ENCODE peak calls at places on chromosomes 12 and 14, in eight cellular contexts. One of them, this sample, is unnamed.

GRCh38 chr12:48000878-48001321 is 3.4 kb downstream of the COL2A1 start:
- DNase-seq in NCI-H2171 treated with DMSO at 0.1 percent for 48 hours: peak
- DNase-seq in psoas muscle: no peak
- DNase-seq in H9: peak
- DNase-seq in left colon: no peak
- DNase-seq in HuH-7: no peak
- DNase-seq in NCI-H187: no peak
- DNase-seq in activated effector memory CD4-positive, alpha-beta T cell treated with anti-CD3 and anti-CD28 coated beads, Interleukin-2, amount 50 U/mL, for 16 hours: no peak
- DNase-seq in this sample: peak

GRCh38 chr12:101761347-101761746 is 22.1 kb upstream of the SYCP3 start:
- DNase-seq in NCI-H2171 treated with DMSO at 0.1 percent for 48 hours: no peak
- DNase-seq in psoas muscle: no peak
- DNase-seq in H9: no peak
- DNase-seq in left colon: no peak
- DNase-seq in HuH-7: no peak
- DNase-seq in NCI-H187: no peak
- DNase-seq in activated effector memory CD4-positive, alpha-beta T cell treated with anti-CD3 and anti-CD28 coated beads, Interleukin-2, amount 50 U/mL, for 16 hours: no peak
- DNase-seq in this sample: no peak

GRCh38 chr12:1448321-1448720 is 146.1 kb downstream of the FBXL14 start:
- DNase-seq in NCI-H2171 treated with DMSO at 0.1 percent for 48 hours: no peak
- DNase-seq in psoas muscle: no peak
- DNase-seq in H9: no peak
- DNase-seq in left colon: no peak
- DNase-seq in HuH-7: no peak
- DNase-seq in NCI-H187: no peak
- DNase-seq in activated effector memory CD4-positive, alpha-beta T cell treated with anti-CD3 and anti-CD28 coated beads, Interleukin-2, amount 50 U/mL, for 16 hours: no peak
- DNase-seq in this sample: no peak

GRCh38 chr14:33669111-33669510 is 281.8 kb downstream of the EGLN3 start:
- DNase-seq in NCI-H2171 treated with DMSO at 0.1 percent for 48 hours: no peak
- DNase-seq in psoas muscle: no peak
- DNase-seq in H9: no peak
- DNase-seq in left colon: no peak
- DNase-seq in HuH-7: no peak
- DNase-seq in NCI-H187: no peak
- DNase-seq in activated effector memory CD4-positive, alpha-beta T cell treated with anti-CD3 and anti-CD28 coated beads, Interleukin-2, amount 50 U/mL, for 16 hours: no peak
- DNase-seq in this sample: no peak

GRCh38 chr14:65346895-65347294 is 65.6 kb upstream of the FUT8 start:
- DNase-seq in NCI-H2171 treated with DMSO at 0.1 percent for 48 hours: no peak
- DNase-seq in psoas muscle: no peak
- DNase-seq in H9: no peak
- DNase-seq in left colon: no peak
- DNase-seq in HuH-7: no peak
- DNase-seq in NCI-H187: no peak
- DNase-seq in activated effector memory CD4-positive, alpha-beta T cell treated with anti-CD3 and anti-CD28 coated beads, Interleukin-2, amount 50 U/mL, for 16 hours: no peak
- DNase-seq in this sample: no peak

GRCh38 chr14:91945776-91946305 is 1.7 kb downstream of the FBLN5 start:
- DNase-seq in NCI-H2171 treated with DMSO at 0.1 percent for 48 hours: no peak
- DNase-seq in psoas muscle: no peak
- DNase-seq in H9: no peak
- DNase-seq in left colon: no peak
- DNase-seq in HuH-7: no peak
- DNase-seq in NCI-H187: no peak
- DNase-seq in activated effector memory CD4-positive, alpha-beta T cell treated with anti-CD3 and anti-CD28 coated beads, Interleukin-2, amount 50 U/mL, for 16 hours: no peak
- DNase-seq in this sample: no peak

GRCh38 chr14:64717870-64718269 is 13.6 kb downstream of the PLEKHG3 start:
- DNase-seq in NCI-H2171 treated with DMSO at 0.1 percent for 48 hours: peak
- DNase-seq in psoas muscle: no peak
- DNase-seq in H9: no peak
- DNase-seq in left colon: peak
- DNase-seq in HuH-7: no peak
- DNase-seq in NCI-H187: no peak
- DNase-seq in activated effector memory CD4-positive, alpha-beta T cell treated with anti-CD3 and anti-CD28 coated beads, Interleukin-2, amount 50 U/mL, for 16 hours: no peak
- DNase-seq in this sample: no peak

GRCh38 chr14:67815573-67816235 is 686 bp downstream of the ZFYVE26 start:
- DNase-seq in NCI-H2171 treated with DMSO at 0.1 percent for 48 hours: peak
- DNase-seq in psoas muscle: no peak
- DNase-seq in H9: no peak
- DNase-seq in left colon: no peak
- DNase-seq in HuH-7: no peak
- DNase-seq in NCI-H187: no peak
- DNase-seq in activated effector memory CD4-positive, alpha-beta T cell treated with anti-CD3 and anti-CD28 coated beads, Interleukin-2, amount 50 U/mL, for 16 hours: no peak
- DNase-seq in this sample: no peak

GRCh38 chr14:65703996-65704395 is 291.5 kb downstream of the FUT8 start:
- DNase-seq in NCI-H2171 treated with DMSO at 0.1 percent for 48 hours: no peak
- DNase-seq in psoas muscle: no peak
- DNase-seq in H9: no peak
- DNase-seq in left colon: no peak
- DNase-seq in HuH-7: no peak
- DNase-seq in NCI-H187: peak
- DNase-seq in activated effector memory CD4-positive, alpha-beta T cell treated with anti-CD3 and anti-CD28 coated beads, Interleukin-2, amount 50 U/mL, for 16 hours: no peak
- DNase-seq in this sample: no peak

GRCh38 chr14:55240526-55241178 is 30.6 kb upstream of the FBXO34 start:
- DNase-seq in NCI-H2171 treated with DMSO at 0.1 percent for 48 hours: no peak
- DNase-seq in psoas muscle: no peak
- DNase-seq in H9: peak
- DNase-seq in left colon: no peak
- DNase-seq in HuH-7: no peak
- DNase-seq in NCI-H187: no peak
- DNase-seq in activated effector memory CD4-positive, alpha-beta T cell treated with anti-CD3 and anti-CD28 coated beads, Interleukin-2, amount 50 U/mL, for 16 hours: no peak
- DNase-seq in this sample: no peak

GRCh38 chr14:22559041-22559440 is 30.0 kb downstream of the DAD1 start:
- DNase-seq in NCI-H2171 treated with DMSO at 0.1 percent for 48 hours: no peak
- DNase-seq in psoas muscle: no peak
- DNase-seq in H9: no peak
- DNase-seq in left colon: no peak
- DNase-seq in HuH-7: no peak
- DNase-seq in NCI-H187: no peak
- DNase-seq in activated effector memory CD4-positive, alpha-beta T cell treated with anti-CD3 and anti-CD28 coated beads, Interleukin-2, amount 50 U/mL, for 16 hours: no peak
- DNase-seq in this sample: no peak

GRCh38 chr12:128385736-128386135 is 118.8 kb downstream of the TMEM132C start:
- DNase-seq in NCI-H2171 treated with DMSO at 0.1 percent for 48 hours: no peak
- DNase-seq in psoas muscle: no peak
- DNase-seq in H9: no peak
- DNase-seq in left colon: no peak
- DNase-seq in HuH-7: no peak
- DNase-seq in NCI-H187: no peak
- DNase-seq in activated effector memory CD4-positive, alpha-beta T cell treated with anti-CD3 and anti-CD28 coated beads, Interleukin-2, amount 50 U/mL, for 16 hours: no peak
- DNase-seq in this sample: no peak

GRCh38 chr12:12357697-12358476 is 1.0 kb downstream of the BORCS5 start:
- DNase-seq in NCI-H2171 treated with DMSO at 0.1 percent for 48 hours: peak
- DNase-seq in psoas muscle: no peak
- DNase-seq in H9: no peak
- DNase-seq in left colon: no peak
- DNase-seq in HuH-7: no peak
- DNase-seq in NCI-H187: no peak
- DNase-seq in activated effector memory CD4-positive, alpha-beta T cell treated with anti-CD3 and anti-CD28 coated beads, Interleukin-2, amount 50 U/mL, for 16 hours: no peak
- DNase-seq in this sample: no peak

GRCh38 chr12:34287986-34288962 is 266.0 kb downstream of the ALG10 start:
- DNase-seq in NCI-H2171 treated with DMSO at 0.1 percent for 48 hours: no peak
- DNase-seq in psoas muscle: peak
- DNase-seq in H9: peak
- DNase-seq in left colon: peak
- DNase-seq in HuH-7: no peak
- DNase-seq in NCI-H187: no peak
- DNase-seq in activated effector memory CD4-positive, alpha-beta T cell treated with anti-CD3 and anti-CD28 coated beads, Interleukin-2, amount 50 U/mL, for 16 hours: peak
- DNase-seq in this sample: no peak

GRCh38 chr12:113633678-113634332 is 162.1 kb upstream of the LHX5 start:
- DNase-seq in NCI-H2171 treated with DMSO at 0.1 percent for 48 hours: no peak
- DNase-seq in psoas muscle: no peak
- DNase-seq in H9: no peak
- DNase-seq in left colon: no peak
- DNase-seq in HuH-7: no peak
- DNase-seq in NCI-H187: no peak
- DNase-seq in activated effector memory CD4-positive, alpha-beta T cell treated with anti-CD3 and anti-CD28 coated beads, Interleukin-2, amount 50 U/mL, for 16 hours: no peak
- DNase-seq in this sample: no peak

GRCh38 chr12:27081668-27082091 is 698 bp downstream of the C12orf71 start:
- DNase-seq in NCI-H2171 treated with DMSO at 0.1 percent for 48 hours: no peak
- DNase-seq in psoas muscle: no peak
- DNase-seq in H9: peak
- DNase-seq in left colon: no peak
- DNase-seq in HuH-7: peak
- DNase-seq in NCI-H187: no peak
- DNase-seq in activated effector memory CD4-positive, alpha-beta T cell treated with anti-CD3 and anti-CD28 coated beads, Interleukin-2, amount 50 U/mL, for 16 hours: no peak
- DNase-seq in this sample: peak

GRCh38 chr12:58906917-58907316 is 13.4 kb downstream of the LRIG3 start:
- DNase-seq in NCI-H2171 treated with DMSO at 0.1 percent for 48 hours: peak
- DNase-seq in psoas muscle: no peak
- DNase-seq in H9: no peak
- DNase-seq in left colon: no peak
- DNase-seq in HuH-7: no peak
- DNase-seq in NCI-H187: no peak
- DNase-seq in activated effector memory CD4-positive, alpha-beta T cell treated with anti-CD3 and anti-CD28 coated beads, Interleukin-2, amount 50 U/mL, for 16 hours: no peak
- DNase-seq in this sample: no peak

GRCh38 chr12:52082026-52082667 is 2.6 kb downstream of the SMIM41 start:
- DNase-seq in NCI-H2171 treated with DMSO at 0.1 percent for 48 hours: no peak
- DNase-seq in psoas muscle: peak
- DNase-seq in H9: peak
- DNase-seq in left colon: no peak
- DNase-seq in HuH-7: no peak
- DNase-seq in NCI-H187: no peak
- DNase-seq in activated effector memory CD4-positive, alpha-beta T cell treated with anti-CD3 and anti-CD28 coated beads, Interleukin-2, amount 50 U/mL, for 16 hours: peak
- DNase-seq in this sample: no peak

GRCh38 chr12:100672075-100672592 is 98.7 kb downstream of the GAS2L3 start:
- DNase-seq in NCI-H2171 treated with DMSO at 0.1 percent for 48 hours: no peak
- DNase-seq in psoas muscle: peak
- DNase-seq in H9: peak
- DNase-seq in left colon: no peak
- DNase-seq in HuH-7: peak
- DNase-seq in NCI-H187: no peak
- DNase-seq in activated effector memory CD4-positive, alpha-beta T cell treated with anti-CD3 and anti-CD28 coated beads, Interleukin-2, amount 50 U/mL, for 16 hours: peak
- DNase-seq in this sample: peak

GRCh38 chr14:55416866-55417265 is 5.2 kb upstream of the ATG14 start:
- DNase-seq in NCI-H2171 treated with DMSO at 0.1 percent for 48 hours: no peak
- DNase-seq in psoas muscle: no peak
- DNase-seq in H9: peak
- DNase-seq in left colon: no peak
- DNase-seq in HuH-7: peak
- DNase-seq in NCI-H187: no peak
- DNase-seq in activated effector memory CD4-positive, alpha-beta T cell treated with anti-CD3 and anti-CD28 coated beads, Interleukin-2, amount 50 U/mL, for 16 hours: no peak
- DNase-seq in this sample: no peak

GRCh38 chr12:113061061-113061694 is 4.6 kb downstream of the DTX1 start:
- DNase-seq in NCI-H2171 treated with DMSO at 0.1 percent for 48 hours: peak
- DNase-seq in psoas muscle: peak
- DNase-seq in H9: peak
- DNase-seq in left colon: no peak
- DNase-seq in HuH-7: no peak
- DNase-seq in NCI-H187: no peak
- DNase-seq in activated effector memory CD4-positive, alpha-beta T cell treated with anti-CD3 and anti-CD28 coated beads, Interleukin-2, amount 50 U/mL, for 16 hours: no peak
- DNase-seq in this sample: no peak

GRCh38 chr12:82474798-82475184 is 116.5 kb downstream of the METTL25 start:
- DNase-seq in NCI-H2171 treated with DMSO at 0.1 percent for 48 hours: no peak
- DNase-seq in psoas muscle: no peak
- DNase-seq in H9: no peak
- DNase-seq in left colon: no peak
- DNase-seq in HuH-7: no peak
- DNase-seq in NCI-H187: no peak
- DNase-seq in activated effector memory CD4-positive, alpha-beta T cell treated with anti-CD3 and anti-CD28 coated beads, Interleukin-2, amount 50 U/mL, for 16 hours: no peak
- DNase-seq in this sample: no peak

GRCh38 chr14:56195727-56196126 is 77.5 kb downstream of the PELI2 start:
- DNase-seq in NCI-H2171 treated with DMSO at 0.1 percent for 48 hours: peak
- DNase-seq in psoas muscle: no peak
- DNase-seq in H9: no peak
- DNase-seq in left colon: peak
- DNase-seq in HuH-7: no peak
- DNase-seq in NCI-H187: peak
- DNase-seq in activated effector memory CD4-positive, alpha-beta T cell treated with anti-CD3 and anti-CD28 coated beads, Interleukin-2, amount 50 U/mL, for 16 hours: no peak
- DNase-seq in this sample: no peak

GRCh38 chr12:50052964-50053363 is 4.4 kb upstream of the ASIC1 start:
- DNase-seq in NCI-H2171 treated with DMSO at 0.1 percent for 48 hours: peak
- DNase-seq in psoas muscle: no peak
- DNase-seq in H9: no peak
- DNase-seq in left colon: no peak
- DNase-seq in HuH-7: no peak
- DNase-seq in NCI-H187: no peak
- DNase-seq in activated effector memory CD4-positive, alpha-beta T cell treated with anti-CD3 and anti-CD28 coated beads, Interleukin-2, amount 50 U/mL, for 16 hours: no peak
- DNase-seq in this sample: no peak

GRCh38 chr14:38197001-38197760 is 10.5 kb upstream of the SSTR1 start:
- DNase-seq in NCI-H2171 treated with DMSO at 0.1 percent for 48 hours: peak
- DNase-seq in psoas muscle: no peak
- DNase-seq in H9: no peak
- DNase-seq in left colon: no peak
- DNase-seq in HuH-7: no peak
- DNase-seq in NCI-H187: no peak
- DNase-seq in activated effector memory CD4-positive, alpha-beta T cell treated with anti-CD3 and anti-CD28 coated beads, Interleukin-2, amount 50 U/mL, for 16 hours: no peak
- DNase-seq in this sample: no peak

GRCh38 chr12:124754949-124755800 is 108.5 kb downstream of the SCARB1 start:
- DNase-seq in NCI-H2171 treated with DMSO at 0.1 percent for 48 hours: peak
- DNase-seq in psoas muscle: peak
- DNase-seq in H9: peak
- DNase-seq in left colon: peak
- DNase-seq in HuH-7: no peak
- DNase-seq in NCI-H187: peak
- DNase-seq in activated effector memory CD4-positive, alpha-beta T cell treated with anti-CD3 and anti-CD28 coated beads, Interleukin-2, amount 50 U/mL, for 16 hours: no peak
- DNase-seq in this sample: no peak

GRCh38 chr14:99251721-99252120 is 20.3 kb downstream of the BCL11B start:
- DNase-seq in NCI-H2171 treated with DMSO at 0.1 percent for 48 hours: no peak
- DNase-seq in psoas muscle: no peak
- DNase-seq in H9: no peak
- DNase-seq in left colon: no peak
- DNase-seq in HuH-7: no peak
- DNase-seq in NCI-H187: no peak
- DNase-seq in activated effector memory CD4-positive, alpha-beta T cell treated with anti-CD3 and anti-CD28 coated beads, Interleukin-2, amount 50 U/mL, for 16 hours: peak
- DNase-seq in this sample: no peak

GRCh38 chr12:11838403-11838802 is 188.9 kb downstream of the ETV6 start:
- DNase-seq in NCI-H2171 treated with DMSO at 0.1 percent for 48 hours: no peak
- DNase-seq in psoas muscle: no peak
- DNase-seq in H9: no peak
- DNase-seq in left colon: no peak
- DNase-seq in HuH-7: no peak
- DNase-seq in NCI-H187: no peak
- DNase-seq in activated effector memory CD4-positive, alpha-beta T cell treated with anti-CD3 and anti-CD28 coated beads, Interleukin-2, amount 50 U/mL, for 16 hours: no peak
- DNase-seq in this sample: no peak

GRCh38 chr12:50517456-50518048 is 12.8 kb downstream of the DIP2B start:
- DNase-seq in NCI-H2171 treated with DMSO at 0.1 percent for 48 hours: no peak
- DNase-seq in psoas muscle: no peak
- DNase-seq in H9: no peak
- DNase-seq in left colon: no peak
- DNase-seq in HuH-7: no peak
- DNase-seq in NCI-H187: no peak
- DNase-seq in activated effector memory CD4-positive, alpha-beta T cell treated with anti-CD3 and anti-CD28 coated beads, Interleukin-2, amount 50 U/mL, for 16 hours: no peak
- DNase-seq in this sample: no peak

GRCh38 chr12:6312529-6313325 is 2.2 kb downstream of the PLEKHG6 start:
- DNase-seq in NCI-H2171 treated with DMSO at 0.1 percent for 48 hours: no peak
- DNase-seq in psoas muscle: no peak
- DNase-seq in H9: peak
- DNase-seq in left colon: peak
- DNase-seq in HuH-7: no peak
- DNase-seq in NCI-H187: peak
- DNase-seq in activated effector memory CD4-positive, alpha-beta T cell treated with anti-CD3 and anti-CD28 coated beads, Interleukin-2, amount 50 U/mL, for 16 hours: no peak
- DNase-seq in this sample: no peak

GRCh38 chr14:98210045-98210678 is 1061.8 kb downstream of the BCL11B start:
- DNase-seq in NCI-H2171 treated with DMSO at 0.1 percent for 48 hours: peak
- DNase-seq in psoas muscle: no peak
- DNase-seq in H9: no peak
- DNase-seq in left colon: no peak
- DNase-seq in HuH-7: no peak
- DNase-seq in NCI-H187: no peak
- DNase-seq in activated effector memory CD4-positive, alpha-beta T cell treated with anti-CD3 and anti-CD28 coated beads, Interleukin-2, amount 50 U/mL, for 16 hours: peak
- DNase-seq in this sample: no peak

GRCh38 chr12:106342397-106343212 is 14.9 kb upstream of the POLR3B start:
- DNase-seq in NCI-H2171 treated with DMSO at 0.1 percent for 48 hours: no peak
- DNase-seq in psoas muscle: peak
- DNase-seq in H9: no peak
- DNase-seq in left colon: peak
- DNase-seq in HuH-7: no peak
- DNase-seq in NCI-H187: no peak
- DNase-seq in activated effector memory CD4-positive, alpha-beta T cell treated with anti-CD3 and anti-CD28 coated beads, Interleukin-2, amount 50 U/mL, for 16 hours: no peak
- DNase-seq in this sample: no peak

GRCh38 chr14:31127690-31128089 is 79.9 kb downstream of the HECTD1 start:
- DNase-seq in NCI-H2171 treated with DMSO at 0.1 percent for 48 hours: no peak
- DNase-seq in psoas muscle: no peak
- DNase-seq in H9: no peak
- DNase-seq in left colon: no peak
- DNase-seq in HuH-7: peak
- DNase-seq in NCI-H187: no peak
- DNase-seq in activated effector memory CD4-positive, alpha-beta T cell treated with anti-CD3 and anti-CD28 coated beads, Interleukin-2, amount 50 U/mL, for 16 hours: no peak
- DNase-seq in this sample: no peak

GRCh38 chr12:81245918-81246611 is 168.2 kb downstream of the ACSS3 start:
- DNase-seq in NCI-H2171 treated with DMSO at 0.1 percent for 48 hours: no peak
- DNase-seq in psoas muscle: no peak
- DNase-seq in H9: no peak
- DNase-seq in left colon: no peak
- DNase-seq in HuH-7: no peak
- DNase-seq in NCI-H187: no peak
- DNase-seq in activated effector memory CD4-positive, alpha-beta T cell treated with anti-CD3 and anti-CD28 coated beads, Interleukin-2, amount 50 U/mL, for 16 hours: no peak
- DNase-seq in this sample: no peak